ENCODE peak calls at places on chromosome 1, in nine cellular contexts. One of them, this sample, is unnamed.

GRCh38 chr1:22041505-22041904 is 11.0 kb upstream of the CDC42 start:
- DNase-seq in pancreas: no peak
- DNase-seq in right atrium auricular region: no peak
- DNase-seq in heart right ventricle: no peak
- DNase-seq in mucosa of descending colon: no peak
- DNase-seq in CD4-positive, alpha-beta memory T cell: no peak
- DNase-seq in breast epithelium: no peak
- DNase-seq in fibroblast of lung: no peak
- DNase-seq in mesenchymal stem cell: no peak
- DNase-seq in this sample: no peak

GRCh38 chr1:205676597-205676996 is 3.7 kb downstream of the SLC45A3 start:
- DNase-seq in breast epithelium: no peak
- DNase-seq in right atrium auricular region: no peak
- DNase-seq in mucosa of descending colon: no peak
- DNase-seq in heart right ventricle: no peak
- DNase-seq in fibroblast of lung: no peak
- DNase-seq in mesenchymal stem cell: no peak
- DNase-seq in CD4-positive, alpha-beta memory T cell: no peak
- DNase-seq in pancreas: no peak
- DNase-seq in this sample: no peak

GRCh38 chr1:47424336-47424982 is 8.4 kb downstream of the FOXE3 start:
- DNase-seq in heart right ventricle: no peak
- DNase-seq in mucosa of descending colon: no peak
- DNase-seq in CD4-positive, alpha-beta memory T cell: no peak
- DNase-seq in right atrium auricular region: no peak
- DNase-seq in pancreas: no peak
- DNase-seq in fibroblast of lung: peak
- DNase-seq in mesenchymal stem cell: peak
- DNase-seq in breast epithelium: no peak
- DNase-seq in this sample: peak

GRCh38 chr1:12196641-12197482 is 30.1 kb downstream of the TNFRSF1B start:
- DNase-seq in mesenchymal stem cell: peak
- DNase-seq in pancreas: no peak
- DNase-seq in CD4-positive, alpha-beta memory T cell: no peak
- DNase-seq in mucosa of descending colon: no peak
- DNase-seq in fibroblast of lung: no peak
- DNase-seq in heart right ventricle: no peak
- DNase-seq in right atrium auricular region: no peak
- DNase-seq in breast epithelium: no peak
- DNase-seq in this sample: peak

GRCh38 chr1:233614173-233614742 is 352 bp downstream of the KCNK1 start:
- DNase-seq in fibroblast of lung: peak
- DNase-seq in pancreas: peak
- DNase-seq in heart right ventricle: peak
- DNase-seq in right atrium auricular region: no peak
- DNase-seq in CD4-positive, alpha-beta memory T cell: no peak
- DNase-seq in mucosa of descending colon: peak
- DNase-seq in breast epithelium: peak
- DNase-seq in mesenchymal stem cell: peak
- DNase-seq in this sample: peak

GRCh38 chr1:162035241-162035640 is 11.6 kb upstream of the OLFML2B start:
- DNase-seq in mucosa of descending colon: no peak
- DNase-seq in right atrium auricular region: no peak
- DNase-seq in pancreas: no peak
- DNase-seq in CD4-positive, alpha-beta memory T cell: no peak
- DNase-seq in heart right ventricle: no peak
- DNase-seq in fibroblast of lung: peak
- DNase-seq in breast epithelium: no peak
- DNase-seq in mesenchymal stem cell: no peak
- DNase-seq in this sample: no peak

GRCh38 chr1:118617916-118618315 is 370.2 kb downstream of the TBX15 start:
- DNase-seq in CD4-positive, alpha-beta memory T cell: no peak
- DNase-seq in pancreas: no peak
- DNase-seq in breast epithelium: no peak
- DNase-seq in mucosa of descending colon: no peak
- DNase-seq in right atrium auricular region: no peak
- DNase-seq in mesenchymal stem cell: no peak
- DNase-seq in fibroblast of lung: no peak
- DNase-seq in heart right ventricle: no peak
- DNase-seq in this sample: no peak

GRCh38 chr1:67058242-67058641 is 4.3 kb upstream of the SLC35D1 start:
- DNase-seq in pancreas: no peak
- DNase-seq in heart right ventricle: no peak
- DNase-seq in right atrium auricular region: no peak
- DNase-seq in fibroblast of lung: no peak
- DNase-seq in mucosa of descending colon: no peak
- DNase-seq in mesenchymal stem cell: no peak
- DNase-seq in CD4-positive, alpha-beta memory T cell: no peak
- DNase-seq in breast epithelium: no peak
- DNase-seq in this sample: no peak

GRCh38 chr1:7010534-7011200 is 225.4 kb downstream of the CAMTA1 start:
- DNase-seq in pancreas: peak
- DNase-seq in mucosa of descending colon: no peak
- DNase-seq in fibroblast of lung: no peak
- DNase-seq in right atrium auricular region: peak
- DNase-seq in breast epithelium: no peak
- DNase-seq in mesenchymal stem cell: no peak
- DNase-seq in CD4-positive, alpha-beta memory T cell: no peak
- DNase-seq in heart right ventricle: no peak
- DNase-seq in this sample: no peak

GRCh38 chr1:6912507-6912906 is 127.3 kb downstream of the CAMTA1 start:
- DNase-seq in mucosa of descending colon: no peak
- DNase-seq in right atrium auricular region: no peak
- DNase-seq in mesenchymal stem cell: no peak
- DNase-seq in pancreas: no peak
- DNase-seq in fibroblast of lung: no peak
- DNase-seq in breast epithelium: no peak
- DNase-seq in heart right ventricle: no peak
- DNase-seq in CD4-positive, alpha-beta memory T cell: no peak
- DNase-seq in this sample: peak

GRCh38 chr1:26096471-26096870 is 15.2 kb upstream of the PDIK1L start:
- DNase-seq in breast epithelium: no peak
- DNase-seq in heart right ventricle: no peak
- DNase-seq in pancreas: no peak
- DNase-seq in mucosa of descending colon: no peak
- DNase-seq in mesenchymal stem cell: no peak
- DNase-seq in CD4-positive, alpha-beta memory T cell: no peak
- DNase-seq in fibroblast of lung: no peak
- DNase-seq in right atrium auricular region: no peak
- DNase-seq in this sample: no peak

DNA sequence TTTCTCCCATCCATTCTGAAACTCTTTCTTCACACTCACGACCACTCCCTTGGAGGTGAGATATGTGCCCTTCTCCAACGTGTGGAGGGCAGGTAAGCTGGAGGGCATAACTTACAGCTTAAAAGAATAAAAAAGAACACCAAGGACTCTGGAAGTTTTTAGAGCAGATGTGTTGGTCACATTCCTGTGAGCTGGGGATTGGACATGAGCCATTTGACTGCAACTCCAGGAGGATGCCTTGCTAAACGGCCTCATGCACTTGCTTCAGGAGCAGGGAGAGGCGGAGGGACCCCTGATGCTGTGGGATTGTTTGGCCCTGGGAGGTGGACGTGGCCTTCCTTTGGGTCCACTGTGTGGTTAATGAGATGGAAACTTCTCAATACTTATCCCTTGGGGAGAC is 185.5 kb downstream of the RHOU start:
- DNase-seq in heart right ventricle: no peak
- DNase-seq in fibroblast of lung: peak
- DNase-seq in right atrium auricular region: no peak
- DNase-seq in CD4-positive, alpha-beta memory T cell: no peak
- DNase-seq in mesenchymal stem cell: no peak
- DNase-seq in mucosa of descending colon: no peak
- DNase-seq in breast epithelium: no peak
- DNase-seq in pancreas: no peak
- DNase-seq in this sample: no peak
- H3K4me3 ChIP-seq in heart right ventricle: no peak
- H3K4me3 ChIP-seq in fibroblast of lung: no peak
- H3K4me3 ChIP-seq in right atrium auricular region: no peak
- H3K4me3 ChIP-seq in CD4-positive, alpha-beta memory T cell: no peak
- H3K4me3 ChIP-seq in mesenchymal stem cell: no peak
- H3K4me3 ChIP-seq in mucosa of descending colon: no peak
- H3K4me3 ChIP-seq in breast epithelium: no peak
- H3K4me3 ChIP-seq in pancreas: no peak
- H3K4me3 ChIP-seq in this sample: no peak

DNA sequence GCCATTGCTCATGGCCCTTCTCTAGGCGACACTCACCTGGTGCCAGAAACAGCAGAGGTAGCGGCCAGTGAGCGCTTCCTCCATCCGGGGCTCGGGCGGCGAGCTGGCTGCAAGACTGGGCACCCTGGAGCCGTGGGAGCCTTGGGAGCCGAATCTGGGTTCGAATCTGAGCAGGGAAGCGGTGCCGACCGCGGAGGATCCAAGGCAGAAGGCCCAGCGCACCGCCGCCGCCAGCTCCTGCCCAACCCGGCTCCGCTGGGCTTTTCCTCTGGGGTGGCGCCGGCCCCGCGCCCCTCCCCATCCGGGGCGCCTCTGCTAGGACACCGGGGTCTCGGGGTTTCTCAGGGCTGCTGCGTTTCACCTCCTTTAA is 1.7 kb upstream of the PRDM16 start:
- DNase-seq in right atrium auricular region: no peak
- DNase-seq in breast epithelium: no peak
- DNase-seq in heart right ventricle: no peak
- DNase-seq in pancreas: peak
- DNase-seq in CD4-positive, alpha-beta memory T cell: no peak
- DNase-seq in mesenchymal stem cell: no peak
- DNase-seq in fibroblast of lung: no peak
- DNase-seq in mucosa of descending colon: peak
- DNase-seq in this sample: no peak
- H3K4me3 ChIP-seq in right atrium auricular region: no peak
- H3K4me3 ChIP-seq in breast epithelium: no peak
- H3K4me3 ChIP-seq in heart right ventricle: peak
- H3K4me3 ChIP-seq in pancreas: peak
- H3K4me3 ChIP-seq in CD4-positive, alpha-beta memory T cell: no peak
- H3K4me3 ChIP-seq in mesenchymal stem cell: no peak
- H3K4me3 ChIP-seq in fibroblast of lung: no peak
- H3K4me3 ChIP-seq in mucosa of descending colon: no peak
- H3K4me3 ChIP-seq in this sample: no peak

GRCh38 chr1:228172591-228173527 is 7.3 kb downstream of the IBA57 start:
- DNase-seq in CD4-positive, alpha-beta memory T cell: no peak
- DNase-seq in fibroblast of lung: no peak
- DNase-seq in breast epithelium: no peak
- DNase-seq in pancreas: no peak
- DNase-seq in heart right ventricle: no peak
- DNase-seq in mucosa of descending colon: no peak
- DNase-seq in mesenchymal stem cell: no peak
- DNase-seq in right atrium auricular region: no peak
- DNase-seq in this sample: no peak

GRCh38 chr1:228175316-228176023 is 9.9 kb downstream of the IBA57 start:
- DNase-seq in CD4-positive, alpha-beta memory T cell: no peak
- DNase-seq in right atrium auricular region: no peak
- DNase-seq in fibroblast of lung: no peak
- DNase-seq in breast epithelium: no peak
- DNase-seq in mucosa of descending colon: no peak
- DNase-seq in mesenchymal stem cell: no peak
- DNase-seq in heart right ventricle: no peak
- DNase-seq in pancreas: no peak
- DNase-seq in this sample: no peak

GRCh38 chr1:228176461-228177182 is 11.0 kb downstream of the IBA57 start:
- DNase-seq in pancreas: no peak
- DNase-seq in breast epithelium: no peak
- DNase-seq in mesenchymal stem cell: no peak
- DNase-seq in mucosa of descending colon: no peak
- DNase-seq in fibroblast of lung: no peak
- DNase-seq in right atrium auricular region: no peak
- DNase-seq in CD4-positive, alpha-beta memory T cell: no peak
- DNase-seq in heart right ventricle: peak
- DNase-seq in this sample: no peak

GRCh38 chr1:228176024-228176395 is 10.4 kb downstream of the IBA57 start:
- DNase-seq in mesenchymal stem cell: no peak
- DNase-seq in CD4-positive, alpha-beta memory T cell: no peak
- DNase-seq in heart right ventricle: no peak
- DNase-seq in right atrium auricular region: no peak
- DNase-seq in fibroblast of lung: no peak
- DNase-seq in breast epithelium: no peak
- DNase-seq in pancreas: no peak
- DNase-seq in mucosa of descending colon: no peak
- DNase-seq in this sample: no peak

DNA sequence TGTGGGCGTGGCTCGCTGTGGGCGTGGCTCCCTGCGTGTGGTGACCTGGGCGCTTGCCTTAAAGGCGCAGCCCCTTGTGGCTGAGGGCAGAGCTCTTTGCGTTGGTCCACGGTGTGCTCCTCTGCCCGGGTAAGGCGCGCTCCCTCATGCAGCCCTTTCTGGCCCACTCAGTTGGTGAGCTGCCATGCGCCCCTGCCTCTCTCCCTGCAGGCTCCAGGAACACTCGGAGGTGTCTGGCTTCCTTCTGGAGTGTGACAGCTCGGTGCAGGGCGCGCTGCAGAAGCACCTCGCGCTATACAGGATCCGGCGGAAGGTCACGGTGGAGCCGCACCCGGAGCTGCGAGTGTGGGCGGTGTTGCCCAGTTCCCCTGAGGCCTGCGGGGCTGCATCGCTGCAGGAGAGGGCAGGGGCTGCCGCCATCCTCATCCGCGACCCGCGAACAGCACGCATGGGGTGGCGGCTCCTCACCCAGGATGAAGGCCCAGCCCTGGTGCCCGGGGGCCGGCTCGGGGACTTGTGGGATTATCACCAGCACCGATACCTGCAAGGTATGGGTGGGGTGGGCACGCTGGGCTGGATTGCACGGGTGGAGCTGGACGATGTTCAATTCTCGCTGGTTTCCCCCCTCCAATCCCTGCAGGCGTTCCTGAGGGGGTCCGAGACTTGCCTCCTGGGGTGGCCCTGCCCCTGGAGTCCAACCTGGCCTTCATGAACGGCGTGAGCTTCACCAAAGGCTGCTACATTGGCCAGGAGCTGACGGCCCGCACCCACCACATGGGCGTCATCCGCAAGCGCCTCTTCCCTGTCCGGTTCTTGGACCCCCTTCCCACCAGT is 9.1 kb downstream of the IBA57 start:
- DNase-seq in mucosa of descending colon: peak
- DNase-seq in fibroblast of lung: no peak
- DNase-seq in breast epithelium: no peak
- DNase-seq in CD4-positive, alpha-beta memory T cell: peak
- DNase-seq in pancreas: no peak
- DNase-seq in right atrium auricular region: no peak
- DNase-seq in mesenchymal stem cell: no peak
- DNase-seq in heart right ventricle: no peak
- DNase-seq in this sample: no peak
- H3K4me3 ChIP-seq in mucosa of descending colon: no peak
- H3K4me3 ChIP-seq in fibroblast of lung: no peak
- H3K4me3 ChIP-seq in breast epithelium: no peak
- H3K4me3 ChIP-seq in CD4-positive, alpha-beta memory T cell: no peak
- H3K4me3 ChIP-seq in pancreas: no peak
- H3K4me3 ChIP-seq in right atrium auricular region: peak
- H3K4me3 ChIP-seq in mesenchymal stem cell: no peak
- H3K4me3 ChIP-seq in heart right ventricle: no peak
- H3K4me3 ChIP-seq in this sample: no peak

DNA sequence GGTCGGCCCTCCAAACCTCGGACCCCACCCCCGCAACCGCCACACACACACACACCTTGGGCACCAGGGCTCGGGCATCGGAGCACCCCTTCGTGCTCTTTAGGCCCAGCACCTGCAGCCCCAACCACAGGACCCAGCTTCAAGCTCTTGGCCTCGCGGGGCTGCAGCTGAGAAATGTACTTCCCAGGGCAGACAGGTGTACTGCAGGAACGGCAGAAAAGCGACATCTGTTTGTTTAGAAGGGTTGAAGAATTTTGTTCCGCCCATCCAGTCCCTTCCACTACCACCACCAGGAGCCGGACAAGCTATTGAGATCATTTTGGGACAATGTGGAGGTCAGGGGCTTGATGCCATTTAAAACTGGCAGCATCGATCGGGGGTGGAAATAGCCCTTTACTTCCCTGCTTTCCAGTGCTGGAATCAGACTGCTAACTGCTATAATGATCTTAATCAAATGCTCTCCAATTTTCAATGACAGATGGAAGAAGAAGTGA is 1.7 kb downstream of the SERTAD4 start:
- DNase-seq in right atrium auricular region: no peak
- DNase-seq in pancreas: no peak
- DNase-seq in mucosa of descending colon: no peak
- DNase-seq in breast epithelium: no peak
- DNase-seq in CD4-positive, alpha-beta memory T cell: no peak
- DNase-seq in heart right ventricle: no peak
- DNase-seq in mesenchymal stem cell: no peak
- DNase-seq in fibroblast of lung: no peak
- DNase-seq in this sample: no peak
- H3K4me3 ChIP-seq in right atrium auricular region: peak
- H3K4me3 ChIP-seq in pancreas: peak
- H3K4me3 ChIP-seq in mucosa of descending colon: no peak
- H3K4me3 ChIP-seq in breast epithelium: peak
- H3K4me3 ChIP-seq in CD4-positive, alpha-beta memory T cell: no peak
- H3K4me3 ChIP-seq in heart right ventricle: peak
- H3K4me3 ChIP-seq in mesenchymal stem cell: peak
- H3K4me3 ChIP-seq in fibroblast of lung: no peak
- H3K4me3 ChIP-seq in this sample: peak

This sample was measured in A673.